ENCODE peak calls at places on chromosome 11, in ten cellular contexts. One of them, this sample, is unnamed. For H3K27me3, the result is how much of the 10 kb centered on the place peaks cover.

GRCh38 chr11:94513091-94513490 is 830 bp downstream of the C11orf97 start:
- DNase-seq in cardiac muscle cell: no peak
- DNase-seq in K562: no peak
- DNase-seq in fibroblast of lung: peak
- DNase-seq in colonic mucosa: peak
- DNase-seq in thoracic aorta: no peak
- DNase-seq in PC-9: no peak
- DNase-seq in spleen: no peak
- DNase-seq in GM23248: no peak
- DNase-seq in dorsolateral prefrontal cortex: no peak
- DNase-seq in this sample: no peak

GRCh38 chr11:44733877-44734276 is 7.1 kb downstream of the TSPAN18 start:
- DNase-seq in cardiac muscle cell: peak
- DNase-seq in K562: no peak
- DNase-seq in fibroblast of lung: no peak
- DNase-seq in colonic mucosa: no peak
- DNase-seq in thoracic aorta: no peak
- DNase-seq in PC-9: no peak
- DNase-seq in spleen: no peak
- DNase-seq in GM23248: no peak
- DNase-seq in dorsolateral prefrontal cortex: no peak
- DNase-seq in this sample: no peak

GRCh38 chr11:116343270-116343669 is 429.5 kb downstream of the BUD13 start:
- DNase-seq in cardiac muscle cell: no peak
- DNase-seq in K562: no peak
- DNase-seq in fibroblast of lung: no peak
- DNase-seq in colonic mucosa: no peak
- DNase-seq in thoracic aorta: no peak
- DNase-seq in PC-9: no peak
- DNase-seq in spleen: no peak
- DNase-seq in GM23248: no peak
- DNase-seq in dorsolateral prefrontal cortex: no peak
- DNase-seq in this sample: no peak

GRCh38 chr11:69936750-69937149 is 117.5 kb upstream of the FGF3 start:
- DNase-seq in cardiac muscle cell: no peak
- DNase-seq in K562: no peak
- DNase-seq in fibroblast of lung: no peak
- DNase-seq in colonic mucosa: no peak
- DNase-seq in thoracic aorta: no peak
- DNase-seq in PC-9: no peak
- DNase-seq in spleen: no peak
- DNase-seq in GM23248: no peak
- DNase-seq in dorsolateral prefrontal cortex: no peak
- DNase-seq in this sample: no peak

GRCh38 chr11:102794382-102794781 is 3.6 kb downstream of the MMP1 start:
- DNase-seq in cardiac muscle cell: peak
- DNase-seq in K562: peak
- DNase-seq in fibroblast of lung: peak
- DNase-seq in colonic mucosa: no peak
- DNase-seq in thoracic aorta: no peak
- DNase-seq in PC-9: no peak
- DNase-seq in spleen: no peak
- DNase-seq in GM23248: peak
- DNase-seq in dorsolateral prefrontal cortex: no peak
- DNase-seq in this sample: no peak

GRCh38 chr11:62832346-62833234 is at the start of gene TEX54:
- DNase-seq in cardiac muscle cell: no peak
- DNase-seq in K562: peak
- DNase-seq in fibroblast of lung: peak
- DNase-seq in colonic mucosa: peak
- DNase-seq in thoracic aorta: no peak
- DNase-seq in PC-9: no peak
- DNase-seq in spleen: peak
- DNase-seq in GM23248: peak
- DNase-seq in dorsolateral prefrontal cortex: no peak
- DNase-seq in this sample: no peak

GRCh38 chr11:72250661-72251465 is 6.9 kb upstream of the PHOX2A start:
- DNase-seq in cardiac muscle cell: no peak
- DNase-seq in K562: no peak
- DNase-seq in fibroblast of lung: no peak
- DNase-seq in colonic mucosa: no peak
- DNase-seq in thoracic aorta: no peak
- DNase-seq in PC-9: no peak
- DNase-seq in spleen: no peak
- DNase-seq in GM23248: no peak
- DNase-seq in dorsolateral prefrontal cortex: no peak
- DNase-seq in this sample: no peak

GRCh38 chr11:72144807-72145565 is 9.5 kb downstream of the FOLR3 start:
- DNase-seq in cardiac muscle cell: no peak
- DNase-seq in K562: no peak
- DNase-seq in fibroblast of lung: peak
- DNase-seq in colonic mucosa: no peak
- DNase-seq in thoracic aorta: no peak
- DNase-seq in PC-9: peak
- DNase-seq in spleen: no peak
- DNase-seq in GM23248: peak
- DNase-seq in dorsolateral prefrontal cortex: no peak
- DNase-seq in this sample: no peak

DNA sequence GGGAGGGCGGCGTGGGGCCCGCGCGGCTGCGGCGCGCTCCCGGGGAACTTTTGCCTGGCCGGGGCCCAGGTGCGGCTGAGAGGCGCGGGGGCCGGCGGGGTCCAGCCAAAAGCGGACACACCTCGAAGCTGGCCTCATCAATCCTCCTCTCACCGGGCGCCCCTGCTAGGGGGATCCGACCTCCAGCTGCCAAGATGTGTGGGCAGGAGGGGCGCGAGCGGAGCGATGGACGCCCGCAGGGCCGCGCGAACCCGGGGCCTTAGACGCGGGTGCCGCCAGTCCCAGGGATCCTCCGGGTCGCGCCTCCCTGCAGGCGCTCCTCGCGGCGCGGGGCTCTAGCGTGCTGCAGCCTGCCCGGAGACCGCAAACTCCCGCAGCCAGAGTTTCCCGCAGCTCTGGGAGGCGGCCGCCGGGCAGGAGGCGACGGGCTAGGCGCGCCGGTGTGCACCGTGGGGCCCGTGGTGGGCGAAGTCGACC is 785 bp downstream of the IGSF9B start:
- DNase-seq in cardiac muscle cell: peak
- DNase-seq in K562: no peak
- DNase-seq in fibroblast of lung: no peak
- DNase-seq in colonic mucosa: no peak
- DNase-seq in thoracic aorta: no peak
- DNase-seq in PC-9: no peak
- DNase-seq in spleen: no peak
- DNase-seq in GM23248: no peak
- DNase-seq in dorsolateral prefrontal cortex: no peak
- DNase-seq in this sample: no peak
- H3K27me3 ChIP-seq in cardiac muscle cell: half or more
- H3K27me3 ChIP-seq in K562: under half
- H3K27me3 ChIP-seq in fibroblast of lung: under half
- H3K27me3 ChIP-seq in colonic mucosa: under half
- H3K27me3 ChIP-seq in thoracic aorta: under half
- H3K27me3 ChIP-seq in PC-9: half or more
- H3K27me3 ChIP-seq in spleen: under half
- H3K27me3 ChIP-seq in GM23248: under half
- H3K27me3 ChIP-seq in dorsolateral prefrontal cortex: under half
- H3K27me3 ChIP-seq in this sample: under half

GRCh38 chr11:128553662-128554392 is 33.5 kb downstream of the ETS1 start:
- DNase-seq in cardiac muscle cell: no peak
- DNase-seq in K562: no peak
- DNase-seq in fibroblast of lung: no peak
- DNase-seq in colonic mucosa: no peak
- DNase-seq in thoracic aorta: no peak
- DNase-seq in PC-9: no peak
- DNase-seq in spleen: no peak
- DNase-seq in GM23248: peak
- DNase-seq in dorsolateral prefrontal cortex: peak
- DNase-seq in this sample: no peak

GRCh38 chr11:128552783-128553661 is 34.3 kb downstream of the ETS1 start:
- DNase-seq in cardiac muscle cell: no peak
- DNase-seq in K562: no peak
- DNase-seq in fibroblast of lung: peak
- DNase-seq in colonic mucosa: no peak
- DNase-seq in thoracic aorta: no peak
- DNase-seq in PC-9: no peak
- DNase-seq in spleen: peak
- DNase-seq in GM23248: peak
- DNase-seq in dorsolateral prefrontal cortex: peak
- DNase-seq in this sample: no peak

GRCh38 chr11:128550261-128550821 is 37.0 kb downstream of the ETS1 start:
- DNase-seq in cardiac muscle cell: peak
- DNase-seq in K562: no peak
- DNase-seq in fibroblast of lung: no peak
- DNase-seq in colonic mucosa: no peak
- DNase-seq in thoracic aorta: no peak
- DNase-seq in PC-9: no peak
- DNase-seq in spleen: peak
- DNase-seq in GM23248: no peak
- DNase-seq in dorsolateral prefrontal cortex: no peak
- DNase-seq in this sample: no peak

GRCh38 chr11:128550967-128551522 is 36.3 kb downstream of the ETS1 start:
- DNase-seq in cardiac muscle cell: no peak
- DNase-seq in K562: no peak
- DNase-seq in fibroblast of lung: no peak
- DNase-seq in colonic mucosa: no peak
- DNase-seq in thoracic aorta: no peak
- DNase-seq in PC-9: no peak
- DNase-seq in spleen: no peak
- DNase-seq in GM23248: no peak
- DNase-seq in dorsolateral prefrontal cortex: no peak
- DNase-seq in this sample: no peak

GRCh38 chr11:128551641-128552335 is 35.6 kb downstream of the ETS1 start:
- DNase-seq in cardiac muscle cell: no peak
- DNase-seq in K562: no peak
- DNase-seq in fibroblast of lung: no peak
- DNase-seq in colonic mucosa: no peak
- DNase-seq in thoracic aorta: no peak
- DNase-seq in PC-9: no peak
- DNase-seq in spleen: no peak
- DNase-seq in GM23248: no peak
- DNase-seq in dorsolateral prefrontal cortex: no peak
- DNase-seq in this sample: no peak
- H3K27me3 ChIP-seq in cardiac muscle cell: under half
- H3K27me3 ChIP-seq in K562: under half
- H3K27me3 ChIP-seq in fibroblast of lung: under half
- H3K27me3 ChIP-seq in colonic mucosa: under half
- H3K27me3 ChIP-seq in thoracic aorta: under half
- H3K27me3 ChIP-seq in PC-9: under half
- H3K27me3 ChIP-seq in spleen: under half
- H3K27me3 ChIP-seq in GM23248: under half
- H3K27me3 ChIP-seq in dorsolateral prefrontal cortex: under half
- H3K27me3 ChIP-seq in this sample: under half

DNA sequence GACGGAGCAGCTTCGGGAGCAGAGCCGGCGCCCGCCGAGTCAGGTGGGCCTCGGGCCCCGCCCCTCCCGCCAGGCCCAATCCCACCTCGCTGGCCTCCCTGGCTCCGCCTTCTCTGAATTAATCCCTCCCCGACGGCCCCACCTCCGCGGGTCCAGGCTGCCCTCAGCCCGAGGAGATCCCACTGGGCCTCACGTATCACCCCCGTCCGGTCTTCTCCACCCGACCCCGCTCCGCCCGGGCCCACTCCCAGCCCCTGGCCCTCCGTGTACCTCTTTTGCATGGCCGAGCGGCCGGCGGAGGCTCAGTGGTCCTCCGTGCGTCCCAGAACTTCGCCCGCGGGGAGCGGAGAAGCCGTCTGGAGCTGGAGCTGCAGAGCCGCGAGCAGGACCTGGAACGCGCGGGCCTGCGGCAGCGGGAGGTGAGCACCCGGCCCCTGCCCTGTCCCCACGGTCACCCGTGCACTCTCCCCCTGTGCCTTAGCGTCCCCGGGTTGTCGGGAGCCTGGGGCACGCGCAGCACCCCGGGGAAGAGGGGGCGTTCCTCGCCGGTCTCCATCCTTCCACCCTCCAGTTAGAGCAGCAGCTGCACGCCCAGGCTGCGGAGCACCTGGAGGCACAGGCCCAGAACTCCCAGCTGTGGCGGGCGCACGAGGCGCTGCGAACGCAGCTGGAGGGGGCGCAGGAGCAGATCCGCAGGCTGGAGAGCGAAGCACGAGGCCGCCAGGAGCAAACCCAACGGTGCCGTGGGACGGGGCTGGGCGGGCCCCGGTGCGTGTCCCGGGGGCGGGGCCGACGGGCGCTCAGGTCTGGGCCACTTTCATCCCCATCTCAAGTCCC is 2.2 kb upstream of the CD151 start:
- DNase-seq in cardiac muscle cell: peak
- DNase-seq in K562: no peak
- DNase-seq in fibroblast of lung: peak
- DNase-seq in colonic mucosa: peak
- DNase-seq in thoracic aorta: no peak
- DNase-seq in PC-9: no peak
- DNase-seq in spleen: peak
- DNase-seq in GM23248: peak
- DNase-seq in dorsolateral prefrontal cortex: no peak
- DNase-seq in this sample: peak
- H3K27me3 ChIP-seq in cardiac muscle cell: under half
- H3K27me3 ChIP-seq in K562: under half
- H3K27me3 ChIP-seq in fibroblast of lung: under half
- H3K27me3 ChIP-seq in colonic mucosa: under half
- H3K27me3 ChIP-seq in thoracic aorta: under half
- H3K27me3 ChIP-seq in PC-9: under half
- H3K27me3 ChIP-seq in spleen: under half
- H3K27me3 ChIP-seq in GM23248: under half
- H3K27me3 ChIP-seq in dorsolateral prefrontal cortex: under half
- H3K27me3 ChIP-seq in this sample: under half

GRCh38 chr11:17014321-17014773 is at the start of gene PLEKHA7:
- DNase-seq in cardiac muscle cell: peak
- DNase-seq in K562: peak
- DNase-seq in fibroblast of lung: no peak
- DNase-seq in colonic mucosa: peak
- DNase-seq in thoracic aorta: no peak
- DNase-seq in PC-9: peak
- DNase-seq in spleen: peak
- DNase-seq in GM23248: peak
- DNase-seq in dorsolateral prefrontal cortex: no peak
- DNase-seq in this sample: no peak

GRCh38 chr11:17010851-17011420 is 3.3 kb downstream of the PLEKHA7 start:
- DNase-seq in cardiac muscle cell: no peak
- DNase-seq in K562: no peak
- DNase-seq in fibroblast of lung: no peak
- DNase-seq in colonic mucosa: no peak
- DNase-seq in thoracic aorta: no peak
- DNase-seq in PC-9: peak
- DNase-seq in spleen: no peak
- DNase-seq in GM23248: no peak
- DNase-seq in dorsolateral prefrontal cortex: no peak
- DNase-seq in this sample: no peak

GRCh38 chr11:17013548-17014320 is 480 bp downstream of the PLEKHA7 start:
- DNase-seq in cardiac muscle cell: peak
- DNase-seq in K562: no peak
- DNase-seq in fibroblast of lung: peak
- DNase-seq in colonic mucosa: peak
- DNase-seq in thoracic aorta: no peak
- DNase-seq in PC-9: peak
- DNase-seq in spleen: peak
- DNase-seq in GM23248: no peak
- DNase-seq in dorsolateral prefrontal cortex: no peak
- DNase-seq in this sample: peak

GRCh38 chr11:17012712-17013547 is 1.3 kb downstream of the PLEKHA7 start:
- DNase-seq in cardiac muscle cell: peak
- DNase-seq in K562: no peak
- DNase-seq in fibroblast of lung: peak
- DNase-seq in colonic mucosa: peak
- DNase-seq in thoracic aorta: no peak
- DNase-seq in PC-9: peak
- DNase-seq in spleen: peak
- DNase-seq in GM23248: peak
- DNase-seq in dorsolateral prefrontal cortex: peak
- DNase-seq in this sample: peak

DNA sequence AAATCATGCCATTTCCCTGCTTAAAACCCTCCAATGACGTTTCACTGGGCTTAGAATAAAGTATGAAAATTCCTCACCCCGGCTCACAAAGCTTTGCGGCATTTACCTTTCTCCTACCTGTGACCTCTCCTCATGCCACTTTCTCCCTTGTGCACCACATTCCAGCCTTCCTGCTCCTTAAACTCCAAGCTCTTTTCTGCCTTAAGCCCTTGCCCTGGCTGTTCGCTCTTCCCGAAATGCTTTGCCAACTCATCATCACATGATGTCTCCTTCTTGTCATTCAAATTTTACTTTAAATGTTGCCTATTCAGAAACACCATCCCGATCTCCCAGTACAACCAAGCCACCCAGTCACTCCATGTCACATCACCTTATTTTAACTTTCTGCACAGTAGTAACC is 2.0 kb downstream of the PLEKHA7 start:
- DNase-seq in cardiac muscle cell: no peak
- DNase-seq in K562: no peak
- DNase-seq in fibroblast of lung: no peak
- DNase-seq in colonic mucosa: no peak
- DNase-seq in thoracic aorta: no peak
- DNase-seq in PC-9: no peak
- DNase-seq in spleen: no peak
- DNase-seq in GM23248: no peak
- DNase-seq in dorsolateral prefrontal cortex: no peak
- DNase-seq in this sample: no peak
- H3K27me3 ChIP-seq in cardiac muscle cell: under half
- H3K27me3 ChIP-seq in K562: half or more
- H3K27me3 ChIP-seq in fibroblast of lung: under half
- H3K27me3 ChIP-seq in colonic mucosa: under half
- H3K27me3 ChIP-seq in thoracic aorta: under half
- H3K27me3 ChIP-seq in PC-9: under half
- H3K27me3 ChIP-seq in spleen: under half
- H3K27me3 ChIP-seq in GM23248: under half
- H3K27me3 ChIP-seq in dorsolateral prefrontal cortex: under half
- H3K27me3 ChIP-seq in this sample: under half

This sample was measured in HAP-1.